ENCODE peak calls at places on chromosomes 13 and 19, in six cellular contexts. O is RCC 7860; M is caudate nucleus; S is cardiac muscle cell; Y is NCI-H345; D is activated T-cell treated with anti-CD3 and anti-CD28 coated beads, Interleukin-2, amount 50 U/mL, for 72 hours. N is an unnamed sample.

GRCh38 chr13:34340534-34340933 is 522.6 kb downstream of the RFC3 start:
- DNase-seq in S (no peak), Y (no peak), M (no peak), D (no peak), O (peak; percentile 7), N (no peak)

GRCh38 chr13:29564828-29565227 is 30.7 kb downstream of the SLC7A1 start:
- DNase-seq in Y (no peak), D (no peak), M (no peak), O (no peak), S (no peak), N (no peak)

GRCh38 chr19:17679526-17680234 is 8.5 kb downstream of the UNC13A start:
- DNase-seq in O (no peak), S (no peak), Y (no peak), D (no peak), M (no peak), N (no peak)

GRCh38 chr19:6766357-6767080 is 716 bp downstream of the SH2D3A start:
- DNase-seq in S (no peak), M (no peak), O (no peak), D (peak; percentile 24), Y (no peak), N (no peak)

GRCh38 chr13:73451120-73452029 is 392.6 kb downstream of the KLF5 start:
- DNase-seq in S (no peak), M (no peak), Y (no peak), O (no peak), D (no peak), N (no peak)

GRCh38 chr13:114071991-114072390 is 60.4 kb downstream of the RASA3 start:
- DNase-seq in M (no peak), D (no peak), O (no peak), Y (no peak), S (no peak), N (no peak)

GRCh38 chr19:50677636-50678035 is 28.4 kb downstream of the C19orf81 start:
- DNase-seq in O (no peak), S (no peak), D (no peak), Y (no peak), M (no peak), N (no peak)

GRCh38 chr13:84896128-84896527 is 903.1 kb downstream of the SLITRK6 start:
- DNase-seq in O (peak; percentile 19), Y (peak; percentile 62), M (peak; percentile 1), D (peak; percentile 15), S (peak; percentile 51), N (peak; percentile 47)

GRCh38 chr13:98325724-98326123 is 148.7 kb upstream of the RNF113B start:
- DNase-seq in M (no peak), S (no peak), D (no peak), O (no peak), Y (no peak), N (no peak)

N was measured in glutamatergic neuron.